ENCODE peak calls at places on chromosomes 4 and X, in nine cellular contexts. L is uterus, Q is HCT116, O is AG04449, Z is BJ, V is aorta, P is cardiac fibroblast, G is mammary epithelial cell, W is PC-3. K is an unnamed sample.

GRCh38 chrX:68599256-68600152 is 48.0 kb upstream of the STARD8 start:
- DNase-seq in L (no peak), Q (no peak), O (no peak), Z (no peak), V (no peak), P (peak; percentile 21), G (no peak), W (peak; percentile 20), K (peak; percentile 21)

GRCh38 chrX:48516987-48517386 is 4.6 kb upstream of the EBP start:
- DNase-seq in L (no peak), Q (no peak), O (no peak), Z (no peak), V (no peak), P (no peak), G (no peak), W (no peak), K (no peak)

GRCh38 chr4:109078724-109079123 is 223.7 kb downstream of the COL25A1 start:
- DNase-seq in L (no peak), Q (no peak), O (peak; percentile 76), Z (peak; percentile 45), V (no peak), P (peak; percentile 65), G (no peak), W (no peak), K (peak; percentile 72)

GRCh38 chrX:38282044-38282443 is 45.3 kb downstream of the RPGR start:
- DNase-seq in L (no peak), Q (no peak), O (no peak), Z (no peak), V (no peak), P (peak; percentile 38), G (no peak), W (peak; percentile 7), K (peak; percentile 50)

GRCh38 chr4:150938417-150938816 is 76.7 kb downstream of the LRBA start:
- DNase-seq in L (no peak), Q (no peak), O (no peak), Z (no peak), V (no peak), P (no peak), G (no peak), W (peak; percentile 7), K (no peak)

GRCh38 chr4:89800527-89801103 is 36.3 kb downstream of the SNCA start:
- DNase-seq in L (no peak), Q (no peak), O (no peak), Z (no peak), V (no peak), P (peak; percentile 9), G (peak; percentile 62), W (peak; percentile 42), K (peak; percentile 10)

GRCh38 chrX:45711231-45711630 is 510.6 kb upstream of the DIPK2B start:
- DNase-seq in L (no peak), Q (no peak), O (no peak), Z (no peak), V (no peak), P (peak; percentile 76), G (peak; percentile 45), W (peak; percentile 91), K (no peak)

GRCh38 chrX:103063191-103063845 is 653 bp downstream of the BEX1 start:
- DNase-seq in L (no peak), Q (no peak), O (no peak), Z (no peak), V (no peak), P (peak; percentile 48), G (peak; percentile 9), W (peak; percentile 43), K (peak; percentile 39)

GRCh38 chr4:168630445-168631187 is 133.8 kb downstream of the PALLD start:
- DNase-seq in L (no peak), Q (no peak), O (no peak), Z (no peak), V (no peak), P (peak; percentile 93), G (peak; percentile 92), W (peak; percentile 70), K (peak; percentile 65)

GRCh38 chr4:81818385-81818784 is 346.7 kb upstream of the RASGEF1B start:
- DNase-seq in L (no peak), Q (no peak), O (no peak), Z (no peak), V (no peak), P (no peak), G (no peak), W (no peak), K (no peak)

GRCh38 chr4:110904435-110905050 is 281.7 kb upstream of the PITX2 start:
- DNase-seq in L (no peak), Q (peak; percentile 0), O (no peak), Z (no peak), V (no peak), P (no peak), G (no peak), W (peak; percentile 18), K (peak; percentile 22)

GRCh38 chr4:83771113-83771705 is 235.3 kb downstream of the GPAT3 start:
- DNase-seq in L (no peak), Q (peak; percentile 51), O (peak; percentile 24), Z (no peak), V (no peak), P (peak; percentile 74), G (peak; percentile 25), W (peak; percentile 42), K (peak; percentile 74)

GRCh38 chr4:3112979-3113469 is 38.5 kb downstream of the HTT start:
- DNase-seq in L (no peak), Q (no peak), O (no peak), Z (no peak), V (no peak), P (peak; percentile 54), G (peak; percentile 25), W (peak; percentile 18), K (peak; percentile 66)

GRCh38 chr4:95676190-95676589 is 127.4 kb upstream of the UNC5C start:
- DNase-seq in L (no peak), Q (no peak), O (no peak), Z (no peak), V (no peak), P (peak; percentile 63), G (peak; percentile 45), W (peak; percentile 18), K (no peak)

DNA sequence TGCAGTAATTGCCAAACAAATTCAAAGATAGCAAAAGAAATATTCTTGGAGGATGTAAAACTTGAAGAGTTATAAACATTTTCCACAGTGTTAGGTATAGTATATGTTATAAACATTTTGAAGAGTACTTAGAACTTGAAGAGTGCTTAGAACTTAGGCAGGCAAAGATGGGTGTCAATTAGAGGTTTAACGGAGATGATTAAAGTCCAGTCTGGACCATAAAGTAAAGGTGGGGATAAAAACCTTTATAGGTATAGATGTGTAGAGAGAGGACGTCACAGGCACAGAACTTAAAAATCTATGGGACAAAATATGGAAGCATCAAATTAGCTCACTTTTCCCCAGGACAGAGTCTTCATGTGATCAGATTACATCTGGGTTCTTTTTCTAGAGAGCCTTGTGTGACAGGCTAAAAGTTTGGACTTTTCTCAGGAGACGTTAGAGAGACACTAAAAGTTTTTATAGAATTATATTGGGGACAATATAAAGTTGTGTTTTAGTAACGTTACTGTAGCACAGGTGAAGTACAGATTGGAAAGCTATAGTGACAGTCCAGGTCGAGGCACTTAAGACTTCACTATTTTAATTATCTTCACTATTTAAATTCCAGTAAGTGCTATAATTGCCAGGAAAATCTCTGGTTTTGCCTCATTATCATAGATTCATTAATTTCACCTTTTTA is 13.3 kb upstream of the MAD2L1 start:
- DNase-seq in L (no peak), Q (no peak), O (no peak), Z (no peak), V (no peak), P (no peak), G (no peak), W (no peak), K (no peak)
- H3K4me3 ChIP-seq in L (no peak overlapping the region), Q (no peak overlapping the region), O (no peak overlapping the region), Z (no peak overlapping the region), V (no peak overlapping the region), P (no peak overlapping the region), G (no peak overlapping the region), W (no peak overlapping the region), K (no peak overlapping the region)

DNA sequence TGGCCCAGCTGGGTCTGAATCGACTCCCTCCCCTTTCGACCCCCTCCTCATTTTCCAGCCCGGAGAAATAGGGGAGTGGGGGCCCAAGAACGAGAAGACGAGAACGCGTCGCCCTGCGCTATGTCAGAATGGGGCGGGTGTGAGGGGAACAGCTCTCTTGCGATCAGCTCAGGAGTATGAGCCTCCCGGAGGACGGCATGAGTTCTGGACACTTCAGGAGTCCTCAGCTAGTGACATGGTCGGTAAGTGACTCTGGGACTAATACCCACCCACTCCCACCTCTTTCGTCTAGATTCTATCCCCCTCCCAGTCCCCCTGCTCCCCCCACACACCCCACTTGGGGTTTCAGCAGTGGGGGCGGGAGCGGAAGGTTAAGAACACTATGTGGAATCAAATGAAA is 944 bp downstream of the KLF8 start:
- DNase-seq in L (peak; percentile 16), Q (no peak), O (no peak), Z (no peak), V (no peak), P (peak; percentile 2), G (no peak), W (no peak), K (no peak)
- H3K4me3 ChIP-seq in L (peak overlapping the region; percentile 44), Q (no peak overlapping the region), O (no peak overlapping the region), Z (peak overlapping the region; percentile 31), V (peak overlapping the region; percentile 82), P (peak overlapping the region; percentile 48), G (peak overlapping the region; percentile 53), W (no peak overlapping the region), K (no peak overlapping the region)

DNA sequence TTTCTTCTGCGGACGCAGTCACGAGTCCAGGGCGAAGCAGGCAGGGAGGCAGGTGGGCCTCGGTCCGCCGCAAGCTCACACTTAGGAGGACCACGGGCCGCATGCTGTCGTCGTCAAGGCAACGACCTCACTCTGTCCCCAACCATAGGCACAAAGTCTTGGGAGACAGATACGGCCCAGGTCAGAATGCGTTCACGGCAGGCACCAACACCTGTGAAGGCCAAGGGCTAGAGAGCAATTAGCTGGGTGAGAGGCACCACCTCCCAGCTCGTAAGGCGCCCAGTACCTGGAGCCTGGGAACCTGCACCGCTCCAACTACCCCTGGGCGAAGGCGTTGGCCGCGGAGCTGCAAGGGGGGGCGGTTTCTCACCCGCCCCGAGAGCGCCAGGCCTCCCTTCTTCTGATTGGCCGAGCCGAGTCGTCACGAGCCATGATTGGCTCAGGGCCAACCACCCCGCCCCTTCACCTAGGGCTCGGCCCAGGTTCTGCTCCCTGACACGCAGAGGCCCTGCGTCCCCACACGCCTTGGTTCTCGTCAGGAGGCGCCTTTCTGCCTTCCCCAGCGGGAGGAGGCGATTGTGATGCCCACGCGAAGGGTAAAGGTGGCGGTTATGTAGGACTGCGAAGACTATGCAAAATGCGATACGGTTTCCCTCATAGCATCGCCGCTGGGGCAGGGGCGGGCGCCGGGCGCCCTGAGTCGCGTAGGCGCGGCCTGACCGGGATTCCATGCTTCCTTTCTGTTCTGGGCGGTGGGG is at the start of gene CDKL2:
- DNase-seq in L (peak; percentile 78), Q (peak; percentile 81), O (no peak), Z (no peak), V (peak; percentile 95), P (peak; percentile 61), G (peak; percentile 64), W (peak; percentile 80), K (peak; percentile 50)
- H3K4me3 ChIP-seq in L (peak within 1 kb of the TSS; percentile 60), Q (peak within 1 kb of the TSS; percentile 61), O (peak within 1 kb of the TSS; percentile 80), Z (peak within 1 kb of the TSS; percentile 50), V (peak within 1 kb of the TSS; percentile 24), P (peak within 1 kb of the TSS; percentile 70), G (peak within 1 kb of the TSS; percentile 32), W (peak within 1 kb of the TSS; percentile 73), K (peak within 1 kb of the TSS; percentile 79)

DNA sequence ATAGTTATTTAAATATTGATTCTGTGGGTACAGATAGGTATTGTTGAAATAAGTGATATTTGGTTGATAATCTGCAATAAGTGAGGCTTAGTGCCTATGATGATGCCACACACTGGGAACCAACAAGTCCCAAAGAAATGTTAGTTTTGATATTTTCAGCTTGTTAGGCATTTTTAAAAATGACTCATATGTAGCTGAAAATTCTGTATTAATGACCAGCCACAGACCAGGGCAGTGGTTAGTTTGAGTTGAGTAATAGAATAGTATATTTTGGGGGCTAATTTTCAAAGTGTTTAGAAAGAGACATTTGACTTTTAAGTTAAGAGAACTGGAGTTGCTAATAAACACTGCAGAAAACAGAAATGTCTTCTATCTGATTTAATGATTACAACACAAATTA is 9.4 kb downstream of the INTU start:
- DNase-seq in L (no peak), Q (no peak), O (no peak), Z (no peak), V (no peak), P (peak; percentile 41), G (no peak), W (no peak), K (peak; percentile 8)
- H3K4me3 ChIP-seq in L (no peak overlapping the region), Q (no peak overlapping the region), O (no peak overlapping the region), Z (no peak overlapping the region), V (no peak overlapping the region), P (no peak overlapping the region), G (no peak overlapping the region), W (no peak overlapping the region), K (no peak overlapping the region)

K was measured in fibroblast of the aortic adventitia.